ENCODE peak calls at places on chromosomes 13 and 19, in five cellular contexts. One of them, this sample, is unnamed.

GRCh38 chr19:18441804-18442788 is 4.2 kb upstream of the ISYNA1 start:
- DNase-seq in H1: no peak
- DNase-seq in SK-N-SH: no peak
- DNase-seq in A549: no peak
- DNase-seq in transverse colon: no peak
- DNase-seq in this sample: no peak

GRCh38 chr19:45187421-45188100 is 9.0 kb downstream of the BLOC1S3 start:
- DNase-seq in H1: peak
- DNase-seq in SK-N-SH: peak
- DNase-seq in A549: no peak
- DNase-seq in transverse colon: no peak
- DNase-seq in this sample: no peak

GRCh38 chr19:4278926-4279529 is at the start of gene SHD:
- DNase-seq in A549: no peak
- DNase-seq in transverse colon: no peak
- DNase-seq in H1: peak
- DNase-seq in SK-N-SH: peak
- DNase-seq in this sample: no peak

GRCh38 chr13:73412933-73413332 is 354.1 kb downstream of the KLF5 start:
- DNase-seq in H1: no peak
- DNase-seq in SK-N-SH: no peak
- DNase-seq in transverse colon: no peak
- DNase-seq in A549: no peak
- DNase-seq in this sample: no peak

GRCh38 chr19:32580353-32580900 is 563 bp upstream of the PDCD5 start:
- DNase-seq in transverse colon: no peak
- DNase-seq in A549: no peak
- DNase-seq in H1: no peak
- DNase-seq in SK-N-SH: peak
- DNase-seq in this sample: no peak

GRCh38 chr13:28423010-28423409 is 71.9 kb downstream of the FLT1 start:
- DNase-seq in SK-N-SH: no peak
- DNase-seq in H1: no peak
- DNase-seq in transverse colon: peak
- DNase-seq in A549: no peak
- DNase-seq in this sample: peak

GRCh38 chr19:1252818-1253513 is 4.6 kb downstream of the MIDN start:
- DNase-seq in transverse colon: peak
- DNase-seq in H1: no peak
- DNase-seq in A549: peak
- DNase-seq in SK-N-SH: peak
- DNase-seq in this sample: peak

GRCh38 chr13:106381083-106381482 is 154.4 kb downstream of the EFNB2 start:
- DNase-seq in A549: no peak
- DNase-seq in transverse colon: no peak
- DNase-seq in H1: no peak
- DNase-seq in SK-N-SH: no peak
- DNase-seq in this sample: no peak

GRCh38 chr13:29911781-29912478 is 61.5 kb upstream of the UBL3 start:
- DNase-seq in H1: no peak
- DNase-seq in SK-N-SH: no peak
- DNase-seq in A549: no peak
- DNase-seq in transverse colon: no peak
- DNase-seq in this sample: no peak

GRCh38 chr13:27770809-27771208 is 21.5 kb upstream of the GSX1 start:
- DNase-seq in SK-N-SH: peak
- DNase-seq in transverse colon: peak
- DNase-seq in A549: peak
- DNase-seq in H1: no peak
- DNase-seq in this sample: no peak

GRCh38 chr13:48403151-48403631 is 9.7 kb downstream of the LPAR6 start:
- DNase-seq in A549: no peak
- DNase-seq in transverse colon: no peak
- DNase-seq in SK-N-SH: no peak
- DNase-seq in H1: no peak
- DNase-seq in this sample: no peak

GRCh38 chr13:48400820-48401219 is 12.1 kb downstream of the LPAR6 start:
- DNase-seq in SK-N-SH: no peak
- DNase-seq in A549: peak
- DNase-seq in H1: no peak
- DNase-seq in transverse colon: no peak
- DNase-seq in this sample: no peak

GRCh38 chr13:48403929-48404328 is 9.0 kb downstream of the LPAR6 start:
- DNase-seq in transverse colon: no peak
- DNase-seq in A549: no peak
- DNase-seq in SK-N-SH: no peak
- DNase-seq in H1: no peak
- DNase-seq in this sample: no peak

GRCh38 chr13:48401480-48401879 is 11.4 kb downstream of the LPAR6 start:
- DNase-seq in A549: no peak
- DNase-seq in SK-N-SH: no peak
- DNase-seq in H1: no peak
- DNase-seq in transverse colon: no peak
- DNase-seq in this sample: no peak

GRCh38 chr13:48402325-48402962 is 10.5 kb downstream of the LPAR6 start:
- DNase-seq in H1: no peak
- DNase-seq in transverse colon: no peak
- DNase-seq in SK-N-SH: no peak
- DNase-seq in A549: no peak
- DNase-seq in this sample: no peak
- H3K27ac ChIP-seq in H1: no peak
- H3K27ac ChIP-seq in transverse colon: peak
- H3K27ac ChIP-seq in SK-N-SH: peak
- H3K27ac ChIP-seq in A549: no peak
- H3K27ac ChIP-seq in this sample: peak

DNA sequence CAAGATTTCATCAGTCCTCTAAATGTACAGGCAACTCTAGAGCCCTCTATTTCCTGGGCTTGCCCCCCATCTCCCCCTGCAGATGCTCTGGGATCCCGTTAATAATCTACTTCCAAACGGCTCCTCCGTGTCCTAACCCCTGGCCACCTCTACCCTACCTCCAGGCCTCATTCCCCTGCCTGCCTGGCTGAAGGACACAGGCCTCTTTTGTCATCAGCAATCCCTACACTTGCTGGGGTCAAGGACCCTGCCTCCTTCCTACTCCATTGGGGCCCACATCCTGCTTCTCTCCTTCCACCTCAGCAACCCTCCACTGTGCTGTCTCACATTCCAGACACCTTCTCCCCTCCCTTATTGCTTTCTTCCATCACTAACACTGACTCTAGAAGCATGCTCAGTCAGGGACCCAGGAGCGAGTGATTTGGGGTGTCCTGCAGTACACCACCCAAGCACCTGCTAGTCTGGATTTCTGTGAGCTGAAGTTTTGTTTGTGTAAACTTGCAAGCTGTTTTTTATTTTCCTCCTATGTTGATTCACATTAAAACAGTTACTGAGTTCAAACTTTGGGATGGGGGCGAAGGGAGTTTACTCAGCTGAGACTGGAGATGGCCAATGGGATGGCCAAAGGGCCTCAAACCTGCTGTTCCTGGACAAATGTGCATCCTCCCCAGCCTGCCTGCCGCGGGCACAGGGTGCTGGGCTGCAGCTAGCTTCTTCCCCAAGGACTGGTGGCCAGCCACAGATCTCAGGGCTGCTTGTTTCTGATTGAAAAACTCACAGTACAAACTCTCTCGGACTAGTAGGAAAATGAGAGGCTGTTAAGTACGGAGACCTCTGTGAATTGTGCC is 314.7 kb downstream of the FOXO1 start:
- DNase-seq in transverse colon: no peak
- DNase-seq in A549: no peak
- DNase-seq in SK-N-SH: no peak
- DNase-seq in H1: no peak
- DNase-seq in this sample: no peak
- TF ChIP-seq EP300 in transverse colon: no peak
- TF ChIP-seq EP300 in A549: no peak
- TF ChIP-seq EP300 in SK-N-SH: no peak
- TF ChIP-seq EP300 in H1: no peak
- TF ChIP-seq EP300 in this sample: no peak

GRCh38 chr19:6214881-6215541 is 64.8 kb downstream of the MLLT1 start:
- DNase-seq in A549: no peak
- DNase-seq in H1: no peak
- DNase-seq in transverse colon: no peak
- DNase-seq in SK-N-SH: no peak
- DNase-seq in this sample: peak
- H3K27ac ChIP-seq in A549: no peak
- H3K27ac ChIP-seq in H1: peak
- H3K27ac ChIP-seq in transverse colon: no peak
- H3K27ac ChIP-seq in SK-N-SH: no peak
- H3K27ac ChIP-seq in this sample: no peak

DNA sequence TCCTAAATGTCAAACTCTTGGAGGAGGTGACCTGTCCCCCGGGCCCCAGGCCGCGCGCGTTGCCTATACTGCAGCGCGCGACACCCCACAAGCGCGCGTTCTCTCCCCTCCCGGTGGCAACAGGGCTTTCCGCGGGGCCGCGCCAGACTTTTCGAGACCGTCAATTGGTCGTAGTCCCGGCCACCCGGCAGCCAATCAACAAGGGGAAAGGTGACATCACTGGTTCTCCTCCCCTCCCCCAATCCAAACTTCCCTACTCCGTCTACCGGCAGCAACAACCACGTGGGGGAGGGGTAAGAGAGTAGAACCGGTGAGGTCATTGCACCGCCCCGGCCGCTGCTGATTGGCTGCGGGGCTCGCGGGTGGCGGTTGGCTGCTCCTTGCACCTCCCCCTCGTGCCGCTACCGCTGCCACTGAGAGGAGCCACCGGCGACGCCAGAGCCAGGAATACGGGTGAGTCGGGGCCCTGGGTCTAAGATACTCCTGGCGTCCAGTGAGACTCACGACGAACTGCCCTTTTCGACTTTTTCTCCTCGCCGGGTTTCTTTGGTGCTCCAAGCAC is 829 bp upstream of the CIC start:
- DNase-seq in SK-N-SH: peak
- DNase-seq in A549: peak
- DNase-seq in H1: peak
- DNase-seq in transverse colon: peak
- DNase-seq in this sample: peak
- TF ChIP-seq EP300 in SK-N-SH: peak
- TF ChIP-seq EP300 in A549: no peak
- TF ChIP-seq EP300 in H1: peak
- TF ChIP-seq EP300 in transverse colon: peak
- TF ChIP-seq EP300 in this sample: no peak

GRCh38 chr13:99289265-99289664 is 17.9 kb downstream of the GPR183 start:
- DNase-seq in H1: no peak
- DNase-seq in A549: no peak
- DNase-seq in transverse colon: no peak
- DNase-seq in SK-N-SH: no peak
- DNase-seq in this sample: no peak

GRCh38 chr13:99285432-99286182 is 21.6 kb downstream of the GPR183 start:
- DNase-seq in transverse colon: no peak
- DNase-seq in SK-N-SH: no peak
- DNase-seq in H1: no peak
- DNase-seq in A549: no peak
- DNase-seq in this sample: no peak

GRCh38 chr13:99289674-99290337 is 17.4 kb downstream of the GPR183 start:
- DNase-seq in H1: no peak
- DNase-seq in A549: no peak
- DNase-seq in transverse colon: no peak
- DNase-seq in SK-N-SH: no peak
- DNase-seq in this sample: no peak

GRCh38 chr13:99287544-99287943 is 19.7 kb downstream of the GPR183 start:
- DNase-seq in H1: no peak
- DNase-seq in SK-N-SH: no peak
- DNase-seq in transverse colon: no peak
- DNase-seq in A549: no peak
- DNase-seq in this sample: no peak

DNA sequence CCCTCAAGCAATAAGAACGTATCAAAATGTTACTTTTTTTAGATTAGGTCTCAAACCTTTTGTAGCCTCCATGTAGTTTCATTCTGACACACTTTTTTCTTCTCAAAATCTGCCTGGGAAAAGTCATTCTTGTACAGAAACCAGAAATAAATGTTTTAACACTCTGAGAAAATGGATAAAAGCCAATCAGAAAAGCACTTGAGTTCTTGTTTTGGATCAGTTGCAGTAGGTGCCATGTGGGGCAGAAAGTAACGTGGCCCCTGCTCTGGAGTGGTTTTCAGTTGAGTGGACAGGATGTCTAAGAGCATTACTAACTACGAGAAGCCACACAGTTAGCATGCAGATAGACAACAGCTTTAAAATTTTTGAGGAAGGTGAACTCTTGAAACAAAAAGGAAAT is 19.1 kb downstream of the GPR183 start:
- DNase-seq in SK-N-SH: no peak
- DNase-seq in A549: no peak
- DNase-seq in transverse colon: no peak
- DNase-seq in H1: no peak
- DNase-seq in this sample: no peak
- H3K27ac ChIP-seq in SK-N-SH: no peak
- H3K27ac ChIP-seq in A549: no peak
- H3K27ac ChIP-seq in transverse colon: no peak
- H3K27ac ChIP-seq in H1: no peak
- H3K27ac ChIP-seq in this sample: no peak

GRCh38 chr19:16200038-16200775 is 2.5 kb downstream of the AP1M1 start:
- DNase-seq in transverse colon: no peak
- DNase-seq in SK-N-SH: no peak
- DNase-seq in A549: peak
- DNase-seq in H1: no peak
- DNase-seq in this sample: peak

GRCh38 chr19:16199275-16199932 is 1.7 kb downstream of the AP1M1 start:
- DNase-seq in transverse colon: no peak
- DNase-seq in A549: no peak
- DNase-seq in H1: no peak
- DNase-seq in SK-N-SH: no peak
- DNase-seq in this sample: peak

GRCh38 chr19:16197188-16197621 is 506 bp upstream of the AP1M1 start:
- DNase-seq in SK-N-SH: no peak
- DNase-seq in A549: no peak
- DNase-seq in H1: no peak
- DNase-seq in transverse colon: no peak
- DNase-seq in this sample: no peak

GRCh38 chr19:16198363-16198636 is 589 bp downstream of the AP1M1 start:
- DNase-seq in H1: no peak
- DNase-seq in transverse colon: peak
- DNase-seq in SK-N-SH: no peak
- DNase-seq in A549: no peak
- DNase-seq in this sample: no peak

DNA sequence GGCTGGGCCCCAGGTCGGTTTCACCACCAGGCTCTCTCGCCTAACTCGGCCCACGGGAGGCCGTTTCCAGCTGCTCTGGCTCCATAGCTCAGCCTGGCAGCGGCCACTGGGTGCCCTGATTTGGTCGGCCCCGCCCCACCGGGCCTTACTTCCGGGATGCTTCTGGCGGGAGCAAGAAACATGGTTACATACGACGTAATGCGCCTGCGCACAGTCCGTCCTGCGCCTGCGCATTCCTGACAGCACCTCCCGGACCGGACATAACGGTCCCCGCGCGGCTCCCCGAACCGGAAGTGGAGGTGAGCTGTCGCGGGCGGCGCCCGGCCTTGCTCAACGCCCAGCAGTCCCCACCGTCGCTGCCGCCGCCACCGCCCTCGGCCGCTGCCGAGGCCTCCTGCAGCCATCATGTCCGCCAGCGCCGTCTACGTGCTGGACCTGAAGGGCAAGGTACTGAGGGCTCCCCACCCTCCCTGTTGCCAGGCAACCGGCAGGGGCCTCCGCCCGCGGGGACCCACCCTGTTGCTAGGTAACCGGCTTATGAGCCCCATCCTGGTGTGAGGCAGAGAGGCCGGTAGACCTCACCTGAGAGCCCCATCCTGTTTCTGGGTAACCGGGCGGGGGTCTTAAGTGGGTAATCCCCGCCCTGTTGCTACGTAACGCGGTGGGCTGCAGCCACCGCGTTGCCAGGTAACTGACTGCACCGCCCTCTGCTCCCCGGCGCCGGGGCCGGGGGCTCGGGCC is at the start of gene AP1M1:
- DNase-seq in A549: peak
- DNase-seq in H1: peak
- DNase-seq in transverse colon: peak
- DNase-seq in SK-N-SH: peak
- DNase-seq in this sample: peak
- TF ChIP-seq EP300 in A549: no peak
- TF ChIP-seq EP300 in H1: no peak
- TF ChIP-seq EP300 in transverse colon: peak
- TF ChIP-seq EP300 in SK-N-SH: no peak
- TF ChIP-seq EP300 in this sample: no peak

This sample was measured in sigmoid colon.